ENCODE peak calls at places on chromosome X, in nine cellular contexts. R is lung, I is astrocyte, K is dorsolateral prefrontal cortex, E is OCI-LY7, Q is AG04450, W is cardiac muscle cell, M is fibroblast of lung, U is A549. G is an unnamed sample.

GRCh38 chrX:2497961-2498780 is 2.6 kb downstream of the DHRSX start:
- DNase-seq in K (no peak), R (no peak), E (no peak), M (peak), W (peak), Q (no peak), I (peak), U (peak), G (no peak)

GRCh38 chrX:134435894-134436293 is 24.1 kb upstream of the HPRT1 start:
- DNase-seq in U (no peak), I (no peak), Q (no peak), W (no peak), R (no peak), M (no peak), E (no peak), K (no peak), G (no peak)

GRCh38 chrX:11423362-11423818 is 130.2 kb downstream of the AMELX start:
- DNase-seq in K (no peak), I (peak), Q (peak), R (peak), W (peak), U (peak), M (peak), E (peak), G (no peak)

GRCh38 chrX:133921764-133922389 is 63.5 kb downstream of the GPC3 start:
- DNase-seq in R (peak), U (peak), M (peak), W (peak), Q (no peak), I (no peak), K (no peak), E (peak), G (no peak)

GRCh38 chrX:69523314-69523713 is 19.2 kb downstream of the NALF2 start:
- DNase-seq in R (no peak), K (no peak), Q (no peak), W (no peak), M (no peak), U (no peak), I (no peak), E (no peak), G (no peak)

GRCh38 chrX:15758140-15758539 is 20.1 kb downstream of the CA5B start:
- DNase-seq in M (no peak), R (no peak), U (no peak), E (no peak), Q (no peak), W (no peak), K (no peak), I (no peak), G (no peak)

GRCh38 chrX:106894392-106894909 is 8.7 kb downstream of the RIPPLY1 start:
- DNase-seq in W (peak), K (peak), M (peak), I (peak), R (peak), E (peak), U (peak), Q (peak), G (peak)

GRCh38 chrX:114675365-114675764 is 91.5 kb downstream of the HTR2C start:
- DNase-seq in K (no peak), M (peak), U (no peak), I (peak), E (no peak), R (no peak), W (no peak), Q (no peak), G (no peak)

GRCh38 chrX:67613366-67613765 is 69.5 kb downstream of the AR start:
- DNase-seq in E (no peak), U (no peak), M (no peak), K (no peak), W (peak), I (peak), Q (no peak), R (no peak), G (no peak)

GRCh38 chrX:16310326-16310725 is 143.0 kb downstream of the MAGEB17 start:
- DNase-seq in Q (no peak), K (no peak), M (no peak), I (no peak), U (no peak), E (no peak), R (no peak), W (no peak), G (no peak)

GRCh38 chrX:8815460-8816065 is 14.4 kb upstream of the FAM9A start:
- DNase-seq in K (no peak), R (no peak), W (peak), E (peak), I (peak), M (peak), U (peak), Q (peak), G (no peak)

GRCh38 chrX:150975655-150976390 is 7.3 kb upstream of the HMGB3 start:
- DNase-seq in E (no peak), R (no peak), U (no peak), Q (no peak), M (no peak), I (no peak), W (no peak), K (no peak), G (no peak)

GRCh38 chrX:103817502-103817901 is 14.6 kb downstream of the RAB9B start:
- DNase-seq in R (no peak), M (peak), Q (no peak), W (peak), U (peak), E (peak), K (no peak), I (no peak), G (no peak)

GRCh38 chrX:55033429-55033828 is 2.7 kb upstream of the ALAS2 start:
- DNase-seq in R (no peak), I (no peak), W (no peak), K (no peak), E (no peak), Q (no peak), M (no peak), U (no peak), G (no peak)

DNA sequence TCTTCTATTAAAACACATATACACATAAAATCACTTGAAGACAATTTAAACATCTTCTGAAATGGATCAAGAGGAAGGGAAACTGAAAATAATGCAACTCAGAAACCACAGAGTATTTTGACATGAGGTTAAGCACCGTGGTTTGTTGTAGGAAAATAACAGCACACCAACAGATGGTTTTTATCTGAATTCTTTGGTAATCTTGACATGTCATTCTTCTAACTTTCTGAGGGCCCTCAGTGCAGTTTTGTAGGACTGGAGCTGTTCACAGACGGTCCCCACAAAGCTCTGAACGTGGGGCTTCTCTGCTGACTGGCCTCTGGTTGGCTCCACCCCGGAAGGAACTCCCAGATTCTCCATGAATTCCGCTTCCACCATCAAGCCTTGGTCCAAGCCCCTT is 16.0 kb upstream of the TLR8 start:
- DNase-seq in E (peak), M (no peak), Q (no peak), U (no peak), R (no peak), W (peak), I (no peak), K (no peak), G (no peak)
- H3K27ac ChIP-seq in E (peak), M (no peak), Q (no peak), U (no peak), R (no peak), W (no peak), I (no peak), K (no peak), G (no peak)

GRCh38 chrX:10310502-10310901 is 153.7 kb downstream of the CLCN4 start:
- DNase-seq in U (no peak), E (no peak), W (no peak), K (no peak), I (no peak), R (no peak), M (no peak), Q (no peak), G (no peak)

GRCh38 chrX:10314530-10315104 is 157.8 kb downstream of the CLCN4 start:
- DNase-seq in I (no peak), K (no peak), E (no peak), W (no peak), Q (no peak), M (no peak), R (no peak), U (peak), G (no peak)
- H3K27ac ChIP-seq in I (no peak), K (no peak), E (no peak), W (no peak), Q (no peak), M (no peak), R (no peak), U (peak), G (no peak)

DNA sequence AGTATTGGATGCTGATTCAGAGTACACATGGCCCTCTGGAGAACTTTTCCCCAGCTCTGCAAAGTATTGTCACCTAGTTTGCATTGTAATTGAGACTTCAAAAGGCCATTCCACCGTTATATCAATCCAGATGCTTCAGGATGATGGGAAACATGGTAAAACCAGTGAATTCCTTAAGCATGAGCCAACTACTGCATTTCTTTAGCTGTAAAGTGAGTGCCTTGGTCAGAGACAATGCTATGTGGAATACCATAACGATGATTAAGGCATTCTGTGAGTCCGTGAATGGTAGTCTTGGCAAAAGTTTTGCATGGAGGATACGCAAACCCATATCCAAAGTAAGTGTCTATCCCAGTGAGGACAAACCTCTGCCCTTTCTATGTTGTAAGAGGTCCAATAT is 355.2 kb downstream of the DCAF12L2 start:
- DNase-seq in R (no peak), W (no peak), I (peak), E (no peak), U (no peak), Q (no peak), K (no peak), M (no peak), G (no peak)
- H3K27ac ChIP-seq in R (no peak), W (no peak), I (no peak), E (no peak), U (no peak), Q (no peak), K (no peak), M (no peak), G (no peak)

GRCh38 chrX:40449396-40449795 is 131.4 kb upstream of the ATP6AP2 start:
- DNase-seq in R (no peak), W (no peak), Q (no peak), I (no peak), M (no peak), E (no peak), U (no peak), K (no peak), G (no peak)

GRCh38 chrX:40448793-40449192 is 132.0 kb upstream of the ATP6AP2 start:
- DNase-seq in Q (no peak), U (no peak), W (no peak), I (no peak), R (no peak), M (no peak), K (no peak), E (no peak), G (no peak)

GRCh38 chrX:40444798-40445496 is 135.8 kb upstream of the ATP6AP2 start:
- DNase-seq in I (no peak), E (no peak), K (no peak), Q (no peak), U (no peak), W (no peak), R (no peak), M (no peak), G (no peak)

GRCh38 chrX:40446927-40447326 is 133.8 kb upstream of the ATP6AP2 start:
- DNase-seq in R (no peak), W (peak), M (no peak), U (no peak), Q (no peak), E (no peak), K (no peak), I (no peak), G (no peak)

GRCh38 chrX:40449956-40450701 is 130.6 kb upstream of the ATP6AP2 start:
- DNase-seq in R (no peak), Q (no peak), K (no peak), I (no peak), E (no peak), W (no peak), M (no peak), U (no peak), G (no peak)
- H3K27ac ChIP-seq in R (no peak), Q (no peak), K (no peak), I (no peak), E (no peak), W (no peak), M (no peak), U (no peak), G (no peak)

DNA sequence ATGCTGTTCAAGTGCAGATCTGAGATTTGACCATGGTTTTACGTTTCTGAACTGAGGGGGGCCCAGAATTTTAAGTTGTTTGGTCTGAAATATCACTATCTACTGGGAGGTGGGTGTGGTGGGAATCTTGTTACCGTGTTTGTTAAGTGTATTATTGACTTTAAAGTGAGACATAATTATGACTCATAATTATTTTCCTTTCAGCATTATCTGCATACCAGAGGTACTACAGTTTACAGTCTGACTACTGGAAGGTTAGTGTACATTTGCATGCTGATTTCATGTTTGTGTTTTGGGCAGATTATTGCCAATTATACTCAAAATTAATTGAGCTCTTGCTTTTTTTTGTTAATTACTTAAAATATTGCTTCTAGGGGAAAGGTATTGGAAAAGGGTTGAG is 101.5 kb downstream of the KDM6A start:
- DNase-seq in W (peak), U (peak), M (peak), E (no peak), I (peak), R (no peak), Q (no peak), K (no peak), G (no peak)
- H3K27ac ChIP-seq in W (peak), U (peak), M (no peak), E (no peak), I (peak), R (no peak), Q (no peak), K (no peak), G (no peak)

DNA sequence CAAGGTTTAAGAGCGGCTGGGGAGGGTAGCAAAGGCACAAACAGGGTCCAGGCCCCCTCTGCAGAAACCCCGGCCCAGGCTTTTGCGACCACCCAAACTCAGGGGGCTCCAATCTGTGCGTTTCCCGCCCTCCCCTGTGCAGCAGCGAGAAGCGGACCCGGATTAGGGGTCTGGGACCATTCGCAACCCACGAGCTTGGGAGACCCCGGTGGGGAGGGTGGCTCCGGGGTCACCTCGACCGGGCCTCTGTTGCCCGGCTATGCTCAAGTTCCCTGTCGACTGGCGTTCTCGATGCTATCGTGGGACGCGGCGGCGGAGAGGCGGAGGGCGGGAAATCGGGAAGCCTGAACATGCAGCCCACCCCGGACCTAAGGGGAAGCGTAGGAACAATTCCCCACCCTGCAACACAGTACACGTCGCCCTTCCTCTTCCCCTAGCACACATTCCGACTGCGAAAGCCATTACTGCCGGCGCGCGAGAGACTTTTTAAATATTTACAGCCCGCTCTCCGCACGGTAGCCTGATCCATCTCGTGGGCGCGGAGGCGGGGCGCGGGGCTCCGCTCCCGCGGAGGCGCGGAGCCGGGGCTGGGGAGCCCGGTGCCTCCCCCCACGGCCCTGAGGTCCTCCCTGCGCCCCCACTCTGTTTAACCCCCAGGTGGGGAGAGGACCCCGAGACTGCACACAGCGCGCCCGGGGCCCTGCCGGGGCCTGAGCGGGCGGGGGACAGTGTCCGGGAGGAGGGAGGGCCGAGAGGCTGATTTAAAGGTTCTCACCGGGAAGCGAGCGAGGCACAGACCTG is 48.1 kb upstream of the BCOR start:
- DNase-seq in W (no peak), K (no peak), I (no peak), R (no peak), U (no peak), Q (no peak), M (no peak), E (no peak), G (no peak)
- H3K27ac ChIP-seq in W (no peak), K (peak), I (no peak), R (peak), U (peak), Q (no peak), M (no peak), E (no peak), G (no peak)

GRCh38 chrX:48472225-48472624 is 2.2 kb upstream of the SLC38A5 start:
- DNase-seq in U (no peak), E (no peak), M (no peak), W (no peak), R (no peak), Q (no peak), K (no peak), I (no peak), G (no peak)

GRCh38 chrX:48471504-48471903 is 1.4 kb upstream of the SLC38A5 start:
- DNase-seq in K (no peak), R (no peak), U (no peak), E (no peak), I (no peak), Q (no peak), W (no peak), M (no peak), G (no peak)

GRCh38 chrX:48470833-48471118 is 716 bp upstream of the SLC38A5 start:
- DNase-seq in Q (no peak), R (no peak), M (no peak), I (no peak), W (no peak), E (no peak), K (no peak), U (no peak), G (no peak)

GRCh38 chrX:48468693-48469691 is 1.1 kb downstream of the SLC38A5 start:
- DNase-seq in R (no peak), U (no peak), M (peak), I (no peak), W (no peak), K (no peak), Q (no peak), E (peak), G (no peak)

DNA sequence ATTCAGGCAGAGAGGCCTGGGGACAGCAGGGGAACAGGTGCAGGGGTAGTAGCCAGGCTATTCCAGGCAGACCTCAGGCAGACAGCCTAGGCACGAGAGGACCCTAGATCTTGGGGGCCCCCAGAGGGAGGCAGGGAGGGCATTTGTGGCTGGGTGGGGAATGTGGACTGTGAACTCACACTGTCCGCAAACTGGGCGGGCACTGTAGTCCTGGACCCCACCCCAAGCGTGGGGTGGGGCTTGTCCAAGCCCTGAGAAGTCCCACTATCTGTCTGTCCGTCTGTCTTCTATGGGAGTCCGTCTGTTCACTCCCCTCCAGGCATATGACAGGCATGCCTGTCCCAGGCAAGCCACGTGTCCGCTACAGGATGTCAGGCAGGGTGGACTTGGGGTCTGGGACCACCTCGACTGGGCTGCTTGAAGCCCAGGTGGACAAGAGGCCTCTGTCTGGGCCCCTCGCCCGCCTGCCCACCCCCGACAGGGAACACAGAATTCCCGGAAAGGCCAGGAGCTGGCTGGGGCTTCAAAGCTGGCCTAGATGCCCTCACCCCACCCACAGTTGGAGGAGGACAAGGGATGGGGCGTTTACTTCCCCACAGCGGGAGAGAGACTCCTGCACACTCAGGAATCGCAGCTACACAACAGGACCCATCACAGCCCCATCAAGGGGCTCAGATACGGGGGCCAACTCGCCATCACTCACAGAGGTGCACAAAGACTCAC is at the start of gene SLC38A5:
- DNase-seq in I (no peak), U (no peak), M (no peak), E (no peak), R (no peak), K (no peak), W (no peak), Q (no peak), G (no peak)
- H3K27ac ChIP-seq in I (no peak), U (no peak), M (no peak), E (peak), R (no peak), K (no peak), W (no peak), Q (no peak), G (no peak)

G was measured in substantia nigra.